ENCODE peak calls at places on chromosomes 7 and 10, in five cellular contexts. X is heart left ventricle, G is astrocyte of the spinal cord, J is IMR-90, E is Peyer's patch. K is an unnamed sample.

GRCh38 chr7:159092701-159093121 is 52.0 kb downstream of the VIPR2 start:
- DNase-seq in J (no peak), E (no peak), X (peak; percentile 4), G (no peak), K (peak; percentile 28)

GRCh38 chr7:29806793-29807178 is 478 bp downstream of the WIPF3 start:
- DNase-seq in X (no peak), E (no peak), G (no peak), J (no peak), K (no peak)

GRCh38 chr7:77434570-77434969 is 18.4 kb upstream of the GSAP start:
- DNase-seq in G (peak; percentile 70), E (no peak), X (no peak), J (peak; percentile 74), K (no peak)

GRCh38 chr7:128136215-128136597 is 104.9 kb upstream of the LEP start:
- DNase-seq in E (no peak), J (no peak), G (peak; percentile 6), X (no peak), K (no peak)

GRCh38 chr10:63675171-63675570 is 154.0 kb downstream of the REEP3 start:
- DNase-seq in G (no peak), X (no peak), J (peak; percentile 62), E (no peak), K (no peak)

GRCh38 chr10:14822879-14823755 is 14.7 kb downstream of the CDNF start:
- DNase-seq in G (peak; percentile 50), E (peak; percentile 39), J (peak; percentile 59), X (no peak), K (no peak)

GRCh38 chr7:16734148-16734726 is 19.3 kb upstream of the TSPAN13 start:
- DNase-seq in E (no peak), G (no peak), J (no peak), X (no peak), K (no peak)

GRCh38 chr10:21831986-21832735 is 171.4 kb downstream of the DNAJC1 start:
- DNase-seq in G (peak; percentile 20), J (peak; percentile 60), X (no peak), E (no peak), K (no peak)

GRCh38 chr7:25947669-25948516 is 204.1 kb upstream of the NFE2L3 start:
- DNase-seq in G (no peak), E (no peak), X (no peak), J (no peak), K (no peak)

GRCh38 chr10:72814134-72814790 is 79.3 kb upstream of the OIT3 start:
- DNase-seq in G (peak; percentile 44), J (no peak), X (no peak), E (no peak), K (no peak)

GRCh38 chr10:119522747-119523426 is 19.6 kb downstream of the RGS10 start:
- DNase-seq in G (no peak), X (no peak), E (no peak), J (no peak), K (no peak)

GRCh38 chr7:25250386-25250785 is 22.1 kb upstream of the NPVF start:
- DNase-seq in X (no peak), J (no peak), G (peak; percentile 10), E (no peak), K (no peak)

GRCh38 chr7:3994764-3995163 is 687.3 kb upstream of the FOXK1 start:
- DNase-seq in J (no peak), G (no peak), E (no peak), X (no peak), K (no peak)

GRCh38 chr7:3992841-3993240 is 689.3 kb upstream of the FOXK1 start:
- DNase-seq in G (no peak), X (no peak), E (no peak), J (no peak), K (no peak)

GRCh38 chr7:3998060-3998459 is 684.0 kb upstream of the FOXK1 start:
- DNase-seq in J (peak; percentile 55), X (no peak), G (no peak), E (no peak), K (no peak)

GRCh38 chr7:3991771-3992231 is 690.3 kb upstream of the FOXK1 start:
- DNase-seq in X (no peak), G (no peak), E (no peak), J (no peak), K (no peak)

GRCh38 chr7:3995187-3995586 is 686.9 kb upstream of the FOXK1 start:
- DNase-seq in E (no peak), J (no peak), X (no peak), G (no peak), K (no peak)
- TF ChIP-seq CTCF in E (no peak), J (no peak), X (no peak), G (no peak), K (no peak)

GRCh38 chr7:64685741-64686140 is 19.8 kb downstream of the ZNF107 start:
- DNase-seq in J (no peak), G (no peak), X (no peak), E (no peak), K (no peak)

GRCh38 chr7:64686493-64687184 is 20.7 kb downstream of the ZNF107 start:
- DNase-seq in E (peak; percentile 59), X (no peak), G (no peak), J (no peak), K (no peak)

GRCh38 chr7:64687249-64687648 is 21.3 kb downstream of the ZNF107 start:
- DNase-seq in J (no peak), G (no peak), X (no peak), E (no peak), K (no peak)

GRCh38 chr7:64685091-64685490 is 19.2 kb downstream of the ZNF107 start:
- DNase-seq in J (no peak), E (no peak), G (no peak), X (no peak), K (no peak)
- TF ChIP-seq CTCF in J (no peak), E (no peak), G (no peak), X (no peak), K (no peak)

GRCh38 chr10:110483633-110484032 is 14.1 kb upstream of the DUSP5 start:
- DNase-seq in J (no peak), G (no peak), E (no peak), X (no peak), K (no peak)
- TF ChIP-seq CTCF in J (no peak), G (no peak), E (no peak), X (no peak), K (no peak)

GRCh38 chr10:122665946-122666345 is 33.7 kb downstream of the C10orf120 start:
- DNase-seq in G (no peak), J (no peak), X (no peak), E (no peak), K (no peak)
- TF ChIP-seq CTCF in G (no peak), J (no peak), X (no peak), E (no peak), K (no peak)

DNA sequence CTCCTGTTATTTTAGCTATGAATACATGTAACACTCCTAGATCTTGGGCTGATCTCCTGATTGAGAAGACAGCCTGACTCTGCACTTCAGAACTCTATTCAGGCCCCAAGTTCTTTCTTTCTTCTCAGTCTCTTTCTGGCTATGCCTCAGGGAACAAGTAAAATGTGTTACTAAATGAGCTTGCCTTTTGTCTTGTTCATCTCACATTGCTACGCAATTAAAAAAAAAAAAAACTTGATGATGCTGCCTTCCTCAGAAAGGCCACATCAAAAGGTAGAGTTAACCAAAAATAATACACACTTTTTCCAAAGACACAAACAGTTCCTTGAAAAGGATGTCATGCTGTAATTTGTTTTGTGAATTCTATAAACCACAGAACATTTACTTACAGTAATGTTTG is 258.1 kb downstream of the TWIST1 start:
- DNase-seq in G (peak; percentile 66), E (no peak), X (no peak), J (no peak), K (no peak)
- TF ChIP-seq CTCF in G (no peak), E (no peak), X (no peak), J (no peak), K (no peak)

DNA sequence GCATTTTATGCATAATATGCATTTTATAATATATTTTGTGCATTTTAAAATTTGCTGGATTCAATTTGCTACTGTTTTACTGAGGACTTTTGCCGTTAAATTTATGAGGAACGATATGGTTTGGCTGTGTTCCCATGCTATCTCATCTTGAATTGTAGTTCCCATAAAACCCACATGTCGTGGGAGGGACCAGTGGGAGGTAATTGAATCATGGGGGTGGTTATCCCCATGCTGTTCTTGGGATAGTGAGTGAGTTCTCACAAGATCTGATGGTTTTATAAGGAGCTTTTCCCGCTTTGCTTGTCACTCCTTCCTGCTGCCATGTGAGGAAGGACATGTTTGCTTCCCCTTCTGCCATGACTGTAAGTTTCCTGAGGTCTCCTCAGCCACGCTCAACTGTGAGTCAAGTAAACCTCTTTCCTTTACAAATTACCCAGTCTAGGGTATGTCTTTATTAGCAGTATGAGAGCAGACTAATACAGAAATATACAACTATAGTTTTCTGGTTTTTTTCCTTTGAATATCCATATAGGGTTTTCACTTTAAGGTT is 201.4 kb upstream of the SH2B2 start:
- DNase-seq in G (no peak), J (no peak), X (peak; percentile 2), E (no peak), K (no peak)
- TF ChIP-seq CTCF in G (no peak), J (no peak), X (no peak), E (no peak), K (no peak)

GRCh38 chr10:53840668-53841067 is 960.4 kb downstream of the PCDH15 start:
- DNase-seq in G (no peak), J (no peak), E (no peak), X (no peak), K (no peak)

GRCh38 chr10:53841746-53842145 is 959.3 kb downstream of the PCDH15 start:
- DNase-seq in G (no peak), X (no peak), J (no peak), E (no peak), K (no peak)

GRCh38 chr10:53843691-53844362 is 957.2 kb downstream of the PCDH15 start:
- DNase-seq in X (no peak), G (peak; percentile 42), J (no peak), E (no peak), K (no peak)

GRCh38 chr10:53836638-53837037 is 964.4 kb downstream of the PCDH15 start:
- DNase-seq in X (no peak), E (no peak), G (no peak), J (no peak), K (no peak)

GRCh38 chr10:53839437-53840039 is 961.5 kb downstream of the PCDH15 start:
- DNase-seq in J (peak; percentile 15), E (no peak), X (no peak), G (peak; percentile 42), K (no peak)
- TF ChIP-seq CTCF in J (peak; percentile 42), E (peak; percentile 22), X (peak; percentile 17), G (peak; percentile 49), K (peak; percentile 65)

K was measured in mesothelial cell of epicardium.